ENCODE peak calls at places on chromosomes 16 and 17, in five cellular contexts. R is A549, F is stomach, Y is transverse colon, I is ovary. A is an unnamed sample.

GRCh38 chr17:43456661-43457361 is 27.0 kb upstream of the DHX8 start:
- DNase-seq in R (no peak), F (no peak), Y (peak; percentile 12), I (no peak), A (peak; percentile 23)

GRCh38 chr16:87033541-87034300 is 283.5 kb downstream of the C16orf95 start:
- DNase-seq in R (no peak), F (no peak), Y (no peak), I (peak; percentile 56), A (no peak)

GRCh38 chr17:33475594-33475993 is 182.5 kb upstream of the ASIC2 start:
- DNase-seq in R (no peak), F (no peak), Y (no peak), I (no peak), A (no peak)

GRCh38 chr16:30982548-30983288 is 2.3 kb upstream of the HSD3B7 start:
- DNase-seq in R (no peak), F (no peak), Y (no peak), I (no peak), A (no peak)

GRCh38 chr17:43822566-43823190 is 10.3 kb downstream of the MPP3 start:
- DNase-seq in R (no peak), F (no peak), Y (no peak), I (no peak), A (no peak)

GRCh38 chr17:39632153-39632941 is 4.6 kb upstream of the STARD3 start:
- DNase-seq in R (no peak), F (peak; percentile 60), Y (peak; percentile 93), I (no peak), A (no peak)

GRCh38 chr17:47698749-47699535 is 5.0 kb downstream of the TBKBP1 start:
- DNase-seq in R (peak; percentile 61), F (peak; percentile 72), Y (peak; percentile 67), I (peak; percentile 75), A (no peak)

GRCh38 chr16:8931864-8932263 is 31.8 kb downstream of the USP7 start:
- DNase-seq in R (peak; percentile 47), F (peak; percentile 51), Y (peak; percentile 50), I (peak; percentile 66), A (peak; percentile 65)

GRCh38 chr16:89924298-89924924 is 1.3 kb downstream of the TUBB3 start:
- DNase-seq in R (peak; percentile 58), F (no peak), Y (no peak), I (peak; percentile 49), A (no peak)

GRCh38 chr16:60246055-60246454 is 1511.9 kb upstream of the GOT2 start:
- DNase-seq in R (no peak), F (no peak), Y (no peak), I (no peak), A (no peak)

GRCh38 chr17:40451420-40451819 is 8.2 kb downstream of the IGFBP4 start:
- DNase-seq in R (no peak), F (no peak), Y (peak; percentile 67), I (peak; percentile 90), A (peak; percentile 79)

GRCh38 chr17:61770043-61770442 is 93.3 kb downstream of the BRIP1 start:
- DNase-seq in R (no peak), F (no peak), Y (no peak), I (no peak), A (no peak)

GRCh38 chr16:71746442-71747046 is 22.0 kb upstream of the PHLPP2 start:
- DNase-seq in R (peak; percentile 69), F (no peak), Y (no peak), I (no peak), A (no peak)

GRCh38 chr17:61398721-61399130 is 917 bp upstream of the TBX2 start:
- DNase-seq in R (no peak), F (no peak), Y (no peak), I (no peak), A (no peak)

GRCh38 chr17:1762906-1763829 is 1.3 kb downstream of the SERPINF1 start:
- DNase-seq in R (peak; percentile 38), F (no peak), Y (no peak), I (peak; percentile 78), A (peak; percentile 64)

GRCh38 chr17:77188084-77189066 is 47.6 kb downstream of the SEC14L1 start:
- DNase-seq in R (no peak), F (no peak), Y (peak; percentile 36), I (no peak), A (no peak)

GRCh38 chr17:70355185-70355584 is 185.9 kb downstream of the KCNJ2 start:
- DNase-seq in R (no peak), F (no peak), Y (no peak), I (no peak), A (no peak)

GRCh38 chr17:74873874-74874614 is 1.2 kb upstream of the FDXR start:
- DNase-seq in R (peak; percentile 78), F (no peak), Y (no peak), I (no peak), A (no peak)

GRCh38 chr17:78957076-78957475 is 22.6 kb downstream of the LGALS3BP start:
- DNase-seq in R (peak; percentile 47), F (peak; percentile 46), Y (no peak), I (peak; percentile 25), A (no peak)

GRCh38 chr16:27768651-27769270 is 218.8 kb downstream of the KATNIP start:
- DNase-seq in R (no peak), F (no peak), Y (no peak), I (no peak), A (no peak)

GRCh38 chr16:52976539-52977167 is 76.0 kb downstream of the CHD9NB start:
- DNase-seq in R (peak; percentile 39), F (no peak), Y (no peak), I (no peak), A (no peak)

GRCh38 chr17:62017912-62018311 is 47.2 kb downstream of the MED13 start:
- DNase-seq in R (no peak), F (no peak), Y (no peak), I (no peak), A (no peak)

GRCh38 chr17:67526700-67527099 is 149.6 kb downstream of the PITPNC1 start:
- DNase-seq in R (no peak), F (no peak), Y (no peak), I (no peak), A (no peak)

DNA sequence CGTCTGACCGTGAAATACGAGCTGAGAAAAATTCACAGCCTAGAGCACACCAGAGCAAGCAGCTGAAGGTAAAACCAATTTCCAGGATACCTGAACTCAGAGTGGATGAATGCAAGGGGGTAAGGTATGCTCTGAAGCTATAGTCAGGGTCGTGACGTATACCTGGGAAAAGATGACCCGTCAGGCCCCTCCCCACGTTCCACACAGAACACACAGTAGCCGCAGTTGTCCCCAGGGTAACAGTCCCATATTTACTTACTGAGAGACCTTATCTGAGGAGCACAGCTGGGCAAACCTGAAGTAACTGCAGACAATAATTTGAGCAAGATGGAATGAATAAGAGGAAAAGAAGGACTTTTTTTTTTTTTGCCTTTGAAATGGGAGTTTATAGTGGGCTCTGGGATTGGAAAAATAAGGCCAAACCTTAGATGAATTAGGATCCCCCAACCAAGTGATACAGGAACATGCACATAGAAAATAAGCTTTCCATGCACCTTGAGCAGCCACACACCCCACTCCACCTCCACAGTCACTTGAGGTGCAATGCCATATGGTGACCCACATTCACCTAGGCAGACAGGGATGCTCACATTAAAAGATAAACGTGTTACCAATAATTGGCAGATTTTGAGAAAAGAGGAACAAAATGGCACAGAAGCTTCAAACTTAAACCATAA is 38.0 kb downstream of the ABCA6 start:
- DNase-seq in R (no peak), F (no peak), Y (no peak), I (no peak), A (no peak)
- H3K27ac ChIP-seq in R (no peak overlapping the region), F (no peak overlapping the region), Y (no peak overlapping the region), I (no peak overlapping the region), A (no peak overlapping the region)

DNA sequence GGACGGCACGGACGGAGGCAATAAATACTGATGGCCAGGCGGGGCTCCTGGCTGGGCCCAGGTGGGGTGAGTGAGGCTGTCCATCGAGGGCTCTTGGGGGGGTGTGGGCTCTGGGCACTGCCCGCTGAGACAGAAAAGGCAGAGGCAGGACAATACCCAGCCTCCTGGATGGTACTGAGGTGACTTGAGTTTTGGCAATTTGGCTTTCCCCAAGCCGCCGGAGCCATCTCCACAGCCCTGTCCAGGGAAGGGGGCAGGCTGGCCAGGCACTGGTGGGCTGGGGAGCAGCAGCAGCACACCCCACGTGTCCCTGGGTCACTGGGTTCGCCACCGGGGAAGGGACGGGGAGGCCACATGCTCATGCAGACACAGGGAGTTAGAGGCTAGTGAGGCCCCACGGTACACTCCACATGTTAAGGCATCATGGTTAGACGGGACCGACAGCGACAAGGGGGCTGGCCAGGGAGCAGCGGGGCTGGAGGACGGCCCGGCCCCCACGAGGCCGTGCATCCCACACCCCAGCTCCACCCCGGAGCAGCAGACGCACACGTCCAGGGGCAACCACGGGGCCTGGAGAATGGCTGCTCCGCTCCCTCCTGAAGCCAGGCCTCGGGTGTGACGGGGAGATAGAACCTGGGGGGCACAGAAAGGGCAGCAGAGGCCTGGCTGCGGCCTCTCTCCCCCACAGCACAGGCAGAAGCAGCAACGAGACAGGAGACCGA is 3.0 kb downstream of the ARHGDIA start:
- DNase-seq in R (peak; percentile 73), F (no peak), Y (peak; percentile 33), I (peak; percentile 44), A (no peak)
- TF ChIP-seq EP300 in R (no peak), F (no peak), Y (no peak), I (no peak), A (peak; percentile 4)

DNA sequence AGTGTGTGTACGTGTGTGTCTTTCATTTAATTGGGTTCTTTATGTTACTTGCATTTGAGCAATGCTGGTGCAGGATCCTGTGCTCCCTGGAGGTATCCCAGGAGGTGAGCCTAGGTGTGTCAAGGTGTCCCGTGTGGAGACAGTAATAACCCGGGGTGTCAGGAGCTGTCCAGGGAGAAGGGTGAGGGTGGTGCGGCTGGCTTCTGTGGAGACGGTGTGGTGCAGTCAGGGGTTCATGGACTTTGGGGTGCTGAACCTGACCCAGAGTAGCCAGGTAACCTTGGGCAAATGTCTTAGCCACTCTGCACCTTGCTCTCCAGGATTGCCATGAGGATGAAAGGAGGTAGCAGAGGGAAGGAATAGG is 7.4 kb upstream of the ELAC2 start:
- DNase-seq in R (no peak), F (no peak), Y (no peak), I (no peak), A (no peak)
- H3K27ac ChIP-seq in R (no peak overlapping the region), F (no peak overlapping the region), Y (no peak overlapping the region), I (no peak overlapping the region), A (no peak overlapping the region)

DNA sequence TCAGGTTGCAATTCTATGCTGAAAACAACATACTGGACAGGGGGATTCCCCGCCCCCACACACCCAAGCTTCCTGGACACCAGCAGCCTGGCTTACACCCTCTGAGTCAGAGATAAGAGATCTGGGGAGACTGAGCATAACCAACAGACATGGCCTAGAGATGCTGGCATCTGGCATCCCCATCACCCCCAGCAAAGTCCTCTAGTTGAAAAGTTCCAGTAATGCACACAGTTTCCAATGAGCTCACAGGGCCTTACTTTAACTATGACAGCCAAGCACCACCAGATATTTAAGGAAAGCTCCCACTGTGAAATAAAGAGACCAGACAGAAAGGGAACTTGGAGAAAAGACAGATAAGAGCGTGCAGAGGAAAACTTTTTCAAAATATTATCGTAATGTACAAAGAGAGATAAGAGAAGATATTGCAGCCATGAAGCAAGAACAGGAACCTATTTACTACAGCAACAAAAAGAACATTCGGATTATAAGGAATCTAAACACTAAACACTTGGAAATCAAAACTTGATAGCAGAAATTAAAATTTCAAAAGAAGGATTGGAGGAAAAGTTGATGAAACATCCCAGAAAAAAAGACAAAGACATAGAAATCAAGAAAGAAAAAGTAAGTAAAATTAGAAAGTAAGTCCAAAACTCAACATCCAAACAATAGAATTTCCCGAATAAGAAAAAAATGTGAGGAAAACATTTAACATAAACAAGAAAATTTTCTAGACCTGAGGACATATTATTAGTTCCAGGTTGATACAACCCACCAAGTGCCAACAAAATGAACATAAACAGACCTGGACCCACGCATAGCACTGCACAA is 17.2 kb upstream of the ALOX15 start:
- DNase-seq in R (no peak), F (no peak), Y (no peak), I (no peak), A (no peak)
- TF ChIP-seq EP300 in R (no peak), F (no peak), Y (no peak), I (no peak), A (no peak)

GRCh38 chr16:65229191-65229662 is 107.4 kb upstream of the CDH11 start:
- DNase-seq in R (no peak), F (no peak), Y (no peak), I (no peak), A (no peak)
- H3K27ac ChIP-seq in R (no peak overlapping the region), F (no peak overlapping the region), Y (no peak overlapping the region), I (no peak overlapping the region), A (no peak overlapping the region)

A was measured in tibial nerve.